ENCODE peak calls at places on chromosome 2, in eight cellular contexts. Y, V, B, H, O, A, R and Q are unnamed samples.

GRCh38 chr2:112156152-112156986 is 18.2 kb downstream of the FBLN7 start:
- DNase-seq in Y (no peak), V (no peak), B (no peak), H (no peak), O (no peak), A (no peak), R (no peak), Q (peak; percentile 29)

GRCh38 chr2:186575302-186575701 is 14.6 kb upstream of the ITGAV start:
- DNase-seq in Y (no peak), V (no peak), B (peak; percentile 96), H (no peak), O (no peak), A (peak; percentile 97), R (no peak), Q (no peak)

GRCh38 chr2:217283505-217283904 is 423.6 kb upstream of the TNP1 start:
- DNase-seq in Y (no peak), V (no peak), B (no peak), H (no peak), O (no peak), A (peak; percentile 67), R (no peak), Q (no peak)

GRCh38 chr2:217790195-217790594 is 212.6 kb downstream of the TNS1 start:
- DNase-seq in Y (no peak), V (peak; percentile 38), B (no peak), H (no peak), O (no peak), A (no peak), R (no peak), Q (no peak)

GRCh38 chr2:66446178-66446860 is 11.4 kb downstream of the MEIS1 start:
- DNase-seq in Y (no peak), V (peak; percentile 71), B (no peak), H (no peak), O (no peak), A (no peak), R (no peak), Q (no peak)

GRCh38 chr2:140695163-140695562 is 1435.7 kb downstream of the LRP1B start:
- DNase-seq in Y (no peak), V (no peak), B (no peak), H (no peak), O (no peak), A (no peak), R (no peak), Q (no peak)

GRCh38 chr2:23662941-23663729 is 263.8 kb downstream of the ATAD2B start:
- DNase-seq in Y (no peak), V (no peak), B (no peak), H (no peak), O (no peak), A (no peak), R (no peak), Q (no peak)

GRCh38 chr2:172103471-172104292 is 982 bp upstream of the DLX2 start:
- DNase-seq in Y (peak; percentile 84), V (peak; percentile 82), B (peak; percentile 70), H (peak; percentile 59), O (peak; percentile 91), A (no peak), R (no peak), Q (peak; percentile 67)

GRCh38 chr2:144835634-144836351 is 315.9 kb upstream of the ZEB2 start:
- DNase-seq in Y (no peak), V (no peak), B (peak; percentile 72), H (no peak), O (no peak), A (no peak), R (no peak), Q (no peak)

GRCh38 chr2:234257859-234258561 is 207.5 kb downstream of the SPP2 start:
- DNase-seq in Y (no peak), V (no peak), B (peak; percentile 95), H (no peak), O (peak; percentile 31), A (peak; percentile 96), R (no peak), Q (no peak)

GRCh38 chr2:128357561-128358370 is 39.1 kb upstream of the HS6ST1 start:
- DNase-seq in Y (no peak), V (no peak), B (no peak), H (no peak), O (no peak), A (no peak), R (no peak), Q (no peak)

GRCh38 chr2:39033980-39034379 is 86.9 kb downstream of the SOS1 start:
- DNase-seq in Y (no peak), V (no peak), B (no peak), H (no peak), O (no peak), A (no peak), R (no peak), Q (no peak)

GRCh38 chr2:114968748-114969400 is 526.4 kb downstream of the DPP10 start:
- DNase-seq in Y (no peak), V (no peak), B (no peak), H (no peak), O (no peak), A (no peak), R (no peak), Q (no peak)

GRCh38 chr2:239516954-239517305 is 116.1 kb upstream of the HDAC4 start:
- DNase-seq in Y (no peak), V (no peak), B (no peak), H (no peak), O (no peak), A (no peak), R (no peak), Q (no peak)

GRCh38 chr2:55120634-55121359 is 70.5 kb upstream of the RTN4 start:
- DNase-seq in Y (no peak), V (peak; percentile 73), B (no peak), H (no peak), O (no peak), A (no peak), R (no peak), Q (no peak)

GRCh38 chr2:11631462-11631861 is 38.5 kb downstream of the NTSR2 start:
- DNase-seq in Y (no peak), V (no peak), B (no peak), H (no peak), O (peak; percentile 62), A (peak; percentile 30), R (no peak), Q (no peak)

GRCh38 chr2:108257757-108258331 is 18.1 kb downstream of the SULT1C3 start:
- DNase-seq in Y (no peak), V (no peak), B (peak; percentile 23), H (no peak), O (no peak), A (no peak), R (no peak), Q (no peak)

GRCh38 chr2:27370816-27371620 is 602 bp downstream of the SNX17 start:
- DNase-seq in Y (peak; percentile 46), V (peak; percentile 61), B (peak; percentile 40), H (no peak), O (peak; percentile 18), A (no peak), R (no peak), Q (peak; percentile 15)

GRCh38 chr2:88690591-88691338 is 708 bp upstream of the RPIA start:
- DNase-seq in Y (peak; percentile 73), V (no peak), B (no peak), H (peak; percentile 24), O (no peak), A (no peak), R (peak; percentile 33), Q (peak; percentile 23)

GRCh38 chr2:33552758-33553461 is 46.2 kb downstream of the FAM98A start:
- DNase-seq in Y (no peak), V (no peak), B (no peak), H (no peak), O (no peak), A (no peak), R (no peak), Q (no peak)

GRCh38 chr2:43059183-43059897 is 167.1 kb downstream of the ZFP36L2 start:
- DNase-seq in Y (no peak), V (peak; percentile 88), B (no peak), H (peak; percentile 67), O (peak; percentile 2), A (peak; percentile 92), R (peak; percentile 33), Q (peak; percentile 34)

GRCh38 chr2:191740016-191740419 is 62.1 kb downstream of the NABP1 start:
- DNase-seq in Y (peak; percentile 67), V (no peak), B (no peak), H (peak; percentile 48), O (no peak), A (no peak), R (peak; percentile 40), Q (peak; percentile 22)

GRCh38 chr2:202098336-202098735 is 25.3 kb downstream of the KIAA2012 start:
- DNase-seq in Y (no peak), V (no peak), B (no peak), H (no peak), O (no peak), A (no peak), R (no peak), Q (no peak)

GRCh38 chr2:189179607-189179979 is at the start of gene COL5A2:
- DNase-seq in Y (no peak), V (peak; percentile 53), B (no peak), H (peak; percentile 0), O (no peak), A (peak; percentile 88), R (no peak), Q (no peak)

GRCh38 chr2:230904856-230905447 is 20.1 kb downstream of the GPR55 start:
- DNase-seq in Y (no peak), V (no peak), B (no peak), H (no peak), O (no peak), A (no peak), R (no peak), Q (no peak)

GRCh38 chr2:183244300-183244849 is 120.1 kb downstream of the NUP35 start:
- DNase-seq in Y (no peak), V (no peak), B (no peak), H (no peak), O (peak; percentile 91), A (no peak), R (no peak), Q (no peak)

GRCh38 chr2:150376627-150377335 is 110.7 kb downstream of the RND3 start:
- DNase-seq in Y (no peak), V (no peak), B (no peak), H (no peak), O (no peak), A (no peak), R (no peak), Q (no peak)

GRCh38 chr2:168348076-168348475 is 100.7 kb upstream of the STK39 start:
- DNase-seq in Y (peak; percentile 49), V (peak; percentile 46), B (no peak), H (no peak), O (peak; percentile 22), A (peak; percentile 19), R (no peak), Q (no peak)

GRCh38 chr2:132664096-132664495 is 5.9 kb downstream of the LYPD1 start:
- DNase-seq in Y (no peak), V (no peak), B (peak; percentile 78), H (no peak), O (no peak), A (no peak), R (no peak), Q (no peak)

GRCh38 chr2:183242937-183243336 is 118.7 kb downstream of the NUP35 start:
- DNase-seq in Y (no peak), V (no peak), B (no peak), H (no peak), O (peak; percentile 96), A (no peak), R (no peak), Q (no peak)

GRCh38 chr2:99485411-99485810 is 4.4 kb downstream of the REV1 start:
- DNase-seq in Y (no peak), V (no peak), B (no peak), H (no peak), O (no peak), A (no peak), R (no peak), Q (no peak)

GRCh38 chr2:47519604-47520301 is 116.8 kb downstream of the MSH2 start:
- DNase-seq in Y (no peak), V (no peak), B (no peak), H (no peak), O (no peak), A (no peak), R (no peak), Q (no peak)

GRCh38 chr2:213669657-213670056 is 385.4 kb downstream of the SPAG16 start:
- DNase-seq in Y (peak; percentile 84), V (no peak), B (no peak), H (no peak), O (no peak), A (no peak), R (no peak), Q (no peak)

GRCh38 chr2:241507430-241508239 is 749 bp downstream of the STK25 start:
- DNase-seq in Y (peak; percentile 21), V (peak; percentile 71), B (peak; percentile 38), H (no peak), O (peak; percentile 26), A (no peak), R (peak; percentile 5), Q (no peak)